ENCODE peak calls at places on chromosomes 11 and 22, in four cellular contexts. O, T, L and A are unnamed samples.

GRCh38 chr22:36838119-36839030 is 21.5 kb upstream of the PVALB start:
- DNase-seq in O (no peak), T (no peak), L (no peak), A (no peak)

GRCh38 chr11:1748467-1749019 is 1.9 kb downstream of the IFITM10 start:
- DNase-seq in O (no peak), T (no peak), L (no peak), A (no peak)

GRCh38 chr11:15770798-15771414 is 585.4 kb downstream of the SOX6 start:
- DNase-seq in O (peak; percentile 51), T (peak; percentile 26), L (peak; percentile 48), A (no peak)

GRCh38 chr22:19599626-19600243 is 75.5 kb upstream of the CLDN5 start:
- DNase-seq in O (no peak), T (no peak), L (no peak), A (no peak)

GRCh38 chr22:50169774-50170341 is 673 bp upstream of the PANX2 start:
- DNase-seq in O (peak; percentile 20), T (no peak), L (peak; percentile 62), A (no peak)

GRCh38 chr11:21205205-21205604 is 535.8 kb downstream of the NELL1 start:
- DNase-seq in O (no peak), T (no peak), L (no peak), A (no peak)

GRCh38 chr11:13463779-13464290 is 813 bp upstream of the BTBD10 start:
- DNase-seq in O (no peak), T (no peak), L (no peak), A (no peak)

GRCh38 chr11:112292785-112293407 is 32.2 kb upstream of the PLET1 start:
- DNase-seq in O (peak; percentile 97), T (peak; percentile 80), L (no peak), A (peak; percentile 67)

GRCh38 chr22:37157516-37158289 is 8.0 kb upstream of the IL2RB start:
- DNase-seq in O (peak; percentile 46), T (no peak), L (no peak), A (no peak)

GRCh38 chr11:57791321-57792059 is 29.9 kb downstream of the CTNND1 start:
- DNase-seq in O (no peak), T (no peak), L (no peak), A (no peak)

GRCh38 chr11:15941206-15941770 is 415.1 kb downstream of the SOX6 start:
- DNase-seq in O (no peak), T (peak; percentile 35), L (no peak), A (no peak)

GRCh38 chr11:65107751-65108468 is 3.8 kb upstream of the TM7SF2 start:
- DNase-seq in O (no peak), T (no peak), L (no peak), A (no peak)

GRCh38 chr11:64251986-64252837 is 882 bp downstream of the PLCB3 start:
- DNase-seq in O (no peak), T (no peak), L (peak; percentile 77), A (no peak)

GRCh38 chr11:92180664-92181251 is 43.9 kb upstream of the FAT3 start:
- DNase-seq in O (peak; percentile 23), T (peak; percentile 50), L (no peak), A (no peak)

GRCh38 chr11:7220636-7221035 is 31.1 kb upstream of the SYT9 start:
- DNase-seq in O (no peak), T (no peak), L (no peak), A (no peak)

GRCh38 chr11:86686531-86686930 is 14.1 kb upstream of the ME3 start:
- DNase-seq in O (no peak), T (no peak), L (no peak), A (no peak)

GRCh38 chr11:117473692-117474091 is 146.0 kb downstream of the CEP164 start:
- DNase-seq in O (no peak), T (no peak), L (no peak), A (peak; percentile 42)

GRCh38 chr22:49565516-49565855 is 262.2 kb downstream of the BRD1 start:
- DNase-seq in O (no peak), T (no peak), L (no peak), A (no peak)

GRCh38 chr11:75639752-75640151 is 29.1 kb downstream of the MAP6 start:
- DNase-seq in O (peak; percentile 70), T (no peak), L (no peak), A (no peak)

GRCh38 chr11:93059074-93059957 is 89.9 kb downstream of the MTNR1B start:
- DNase-seq in O (peak; percentile 69), T (peak; percentile 82), L (no peak), A (no peak)

GRCh38 chr11:72741429-72741833 is 10.8 kb downstream of the ARAP1 start:
- DNase-seq in O (no peak), T (no peak), L (peak; percentile 71), A (no peak)

GRCh38 chr11:36060926-36061325 is 117.1 kb downstream of the LDLRAD3 start:
- DNase-seq in O (no peak), T (no peak), L (no peak), A (no peak)

GRCh38 chr11:17783878-17784277 is 49.3 kb downstream of the KCNC1 start:
- DNase-seq in O (no peak), T (no peak), L (no peak), A (no peak)

GRCh38 chr11:117457031-117457785 is 129.6 kb downstream of the CEP164 start:
- DNase-seq in O (no peak), T (no peak), L (no peak), A (no peak)

GRCh38 chr11:7604331-7604973 is 68.8 kb downstream of the CYB5R2 start:
- DNase-seq in O (peak; percentile 36), T (no peak), L (no peak), A (no peak)

GRCh38 chr22:22346401-22347107 is 102.0 kb downstream of the VPREB1 start:
- DNase-seq in O (no peak), T (no peak), L (no peak), A (no peak)

GRCh38 chr22:20647586-20648305 is 126.2 kb upstream of the SERPIND1 start:
- DNase-seq in O (no peak), T (no peak), L (no peak), A (no peak)

GRCh38 chr11:100981196-100981824 is 148.3 kb downstream of the PGR start:
- DNase-seq in O (no peak), T (no peak), L (no peak), A (no peak)

GRCh38 chr22:23220485-23221350 is 40.4 kb downstream of the BCR start:
- DNase-seq in O (peak; percentile 90), T (no peak), L (no peak), A (no peak)

GRCh38 chr11:36391062-36391461 is 95.0 kb downstream of the PRR5L start:
- DNase-seq in O (no peak), T (no peak), L (no peak), A (no peak)

GRCh38 chr11:71323876-71324526 is 71.6 kb upstream of the SHANK2 start:
- DNase-seq in O (no peak), T (no peak), L (no peak), A (no peak)

GRCh38 chr22:24285245-24285644 is 14.6 kb downstream of the SPECC1L start:
- DNase-seq in O (peak; percentile 19), T (no peak), L (no peak), A (no peak)

GRCh38 chr11:96273507-96273906 is 69.5 kb downstream of the MAML2 start:
- DNase-seq in O (no peak), T (no peak), L (no peak), A (no peak)

GRCh38 chr11:96205460-96205809 is 137.6 kb downstream of the MAML2 start:
- DNase-seq in O (no peak), T (no peak), L (no peak), A (no peak)

GRCh38 chr11:131923309-131923708 is 552.9 kb downstream of the NTM start:
- DNase-seq in O (no peak), T (no peak), L (no peak), A (no peak)

GRCh38 chr22:22810018-22810427 is 77.6 kb upstream of the IGLL5 start:
- DNase-seq in O (no peak), T (no peak), L (peak; percentile 79), A (no peak)

GRCh38 chr11:76086713-76087635 is 119.3 kb downstream of the WNT11 start:
- DNase-seq in O (peak; percentile 41), T (no peak), L (no peak), A (no peak)

GRCh38 chr11:126319374-126319740 is 15.5 kb downstream of the DCPS start:
- DNase-seq in O (no peak), T (no peak), L (no peak), A (no peak)

GRCh38 chr11:126313826-126314225 is 10.0 kb downstream of the DCPS start:
- DNase-seq in O (no peak), T (no peak), L (no peak), A (no peak)

GRCh38 chr11:126318642-126319373 is 14.9 kb downstream of the DCPS start:
- DNase-seq in O (peak; percentile 95), T (peak; percentile 94), L (no peak), A (no peak)

GRCh38 chr11:126312903-126313460 is 9.1 kb downstream of the DCPS start:
- DNase-seq in O (no peak), T (no peak), L (no peak), A (no peak)

GRCh38 chr11:126317681-126318641 is 14.1 kb downstream of the DCPS start:
- DNase-seq in O (peak; percentile 90), T (peak; percentile 88), L (no peak), A (no peak)
- H3K4me3 ChIP-seq in O (peak overlapping the region; percentile 55), T (peak overlapping the region; percentile 15), L (no peak overlapping the region), A (no peak overlapping the region)

DNA sequence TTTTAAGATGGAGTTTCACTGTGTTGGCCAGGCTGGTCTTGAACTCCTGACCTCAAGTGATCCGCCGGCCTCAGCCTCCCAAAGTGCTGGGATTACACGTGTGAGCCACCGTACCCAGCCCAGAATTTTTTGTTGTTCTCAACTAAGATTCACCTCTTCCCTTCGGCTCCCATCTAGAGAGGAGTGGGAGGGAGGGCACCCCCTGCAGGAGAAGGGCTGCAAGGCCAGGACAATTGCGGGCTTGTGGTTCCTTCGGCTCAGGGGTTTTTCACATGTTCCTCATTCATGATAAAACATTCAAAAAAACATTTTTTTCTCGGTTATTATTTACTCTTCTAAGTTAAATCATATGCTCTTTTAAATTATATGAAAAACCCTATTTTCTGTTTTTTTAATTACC is 201.1 kb upstream of the LRRC4C start:
- DNase-seq in O (no peak), T (no peak), L (peak; percentile 10), A (no peak)
- TF ChIP-seq CTCF in O (no peak), T (peak; percentile 15), L (no peak), A (no peak)

GRCh38 chr11:61955416-61956135 is 5.4 kb downstream of the BEST1 start:
- DNase-seq in O (no peak), T (no peak), L (no peak), A (no peak)
- H3K4me3 ChIP-seq in O (peak overlapping the region; percentile 50), T (no peak overlapping the region), L (peak overlapping the region; percentile 43), A (no peak overlapping the region)

GRCh38 chr22:45206233-45206632 is 34.5 kb downstream of the KIAA0930 start:
- DNase-seq in O (no peak), T (no peak), L (no peak), A (no peak)
- TF ChIP-seq CTCF in O (no peak), T (no peak), L (no peak), A (peak; percentile 10)

DNA sequence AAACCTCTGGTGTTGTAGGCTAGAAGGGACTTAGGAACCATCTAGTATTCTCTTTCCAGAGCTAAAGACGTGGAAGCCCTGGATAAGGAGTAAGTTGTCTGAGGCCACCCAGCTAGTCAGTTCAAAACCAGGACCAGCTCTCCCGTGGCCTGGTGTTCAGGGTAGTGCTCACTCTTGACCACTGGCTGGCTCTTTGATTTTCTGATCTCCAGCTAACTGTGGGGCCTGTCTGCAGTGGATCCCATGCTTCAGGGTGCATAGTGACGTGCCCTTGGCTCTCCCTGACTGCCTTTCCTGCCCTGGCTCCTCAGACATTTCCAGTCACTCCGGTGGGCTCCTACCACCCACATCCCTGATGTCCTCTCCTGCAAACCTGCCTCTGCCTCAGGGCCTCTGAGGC is 1.3 kb downstream of the CLMP start:
- DNase-seq in O (peak; percentile 49), T (no peak), L (no peak), A (no peak)
- H3K4me3 ChIP-seq in O (peak overlapping the region; percentile 87), T (peak overlapping the region; percentile 77), L (peak overlapping the region; percentile 58), A (no peak overlapping the region)